ENCODE peak calls at places on chromosomes 5 and 9, in four cellular contexts. J is KBM-7, B is hepatocyte, U is MG63. T is an unnamed sample.

GRCh38 chr5:138738399-138738798 is 14.8 kb upstream of the CTNNA1 start:
- DNase-seq in B (no peak), J (no peak), U (no peak), T (no peak)

GRCh38 chr5:59786271-59786805 is 107.2 kb downstream of the PDE4D start:
- DNase-seq in B (peak; percentile 53), J (no peak), U (peak; percentile 51), T (no peak)

GRCh38 chr9:6272229-6272597 is 56.0 kb upstream of the TPD52L3 start:
- DNase-seq in J (no peak), U (peak; percentile 38), B (peak; percentile 49), T (no peak)

GRCh38 chr9:36486454-36486932 is 86.2 kb upstream of the MELK start:
- DNase-seq in U (peak; percentile 54), B (peak; percentile 39), J (no peak), T (peak; percentile 24)

GRCh38 chr5:6634327-6634713 is 1.1 kb downstream of the SRD5A1 start:
- DNase-seq in B (no peak), J (peak; percentile 65), U (no peak), T (peak; percentile 31)

GRCh38 chr5:153623906-153624765 is 133.7 kb downstream of the GRIA1 start:
- DNase-seq in B (no peak), U (no peak), J (no peak), T (no peak)

GRCh38 chr5:15948225-15948624 is 231.4 kb downstream of the MARCHF11 start:
- DNase-seq in J (no peak), U (no peak), B (no peak), T (no peak)

GRCh38 chr9:25845867-25846266 is 167.6 kb upstream of the TUSC1 start:
- DNase-seq in B (no peak), U (no peak), J (no peak), T (no peak)

GRCh38 chr9:110911659-110912473 is 126.4 kb downstream of the LPAR1 start:
- DNase-seq in J (no peak), B (no peak), U (no peak), T (no peak)

GRCh38 chr5:153153086-153153485 is 337.4 kb upstream of the GRIA1 start:
- DNase-seq in B (no peak), U (no peak), J (no peak), T (no peak)

GRCh38 chr5:66498791-66499207 is 97.4 kb upstream of the MAST4 start:
- DNase-seq in U (peak; percentile 23), B (peak; percentile 12), J (no peak), T (peak; percentile 49)

GRCh38 chr5:24693609-24694008 is 48.8 kb upstream of the CDH10 start:
- DNase-seq in J (no peak), U (no peak), B (no peak), T (no peak)

GRCh38 chr5:103262422-103262871 is 3.9 kb downstream of the MACIR start:
- DNase-seq in J (no peak), U (peak; percentile 20), B (peak; percentile 11), T (no peak)

GRCh38 chr9:134814598-134815215 is 65.9 kb upstream of the FCN2 start:
- DNase-seq in B (peak; percentile 46), U (no peak), J (no peak), T (no peak)

GRCh38 chr5:56012281-56012963 is 17.7 kb upstream of the IL6ST start:
- DNase-seq in J (peak; percentile 36), U (peak; percentile 63), B (no peak), T (peak; percentile 92)

GRCh38 chr5:113514263-113514590 is 733 bp downstream of the YTHDC2 start:
- DNase-seq in B (no peak), U (no peak), J (peak; percentile 17), T (peak; percentile 29)

GRCh38 chr5:180315762-180316212 is 23.9 kb upstream of the MAPK9 start:
- DNase-seq in U (peak; percentile 64), B (peak; percentile 58), J (peak; percentile 54), T (peak; percentile 63)

GRCh38 chr9:27572918-27573698 is at the start of gene C9orf72:
- DNase-seq in B (peak; percentile 92), J (peak; percentile 60), U (peak; percentile 49), T (peak; percentile 79)

GRCh38 chr5:174837919-174838902 is 113.8 kb downstream of the MSX2 start:
- DNase-seq in U (peak; percentile 55), B (peak; percentile 29), J (peak; percentile 16), T (no peak)

GRCh38 chr5:96427823-96428222 is 5.2 kb downstream of the PCSK1 start:
- DNase-seq in U (no peak), J (no peak), B (peak; percentile 15), T (no peak)

GRCh38 chr9:120327322-120327721 is 252.6 kb downstream of the CDK5RAP2 start:
- DNase-seq in J (no peak), U (no peak), B (no peak), T (no peak)

GRCh38 chr9:86549434-86549833 is 195.2 kb upstream of the TUT7 start:
- DNase-seq in B (no peak), J (no peak), U (peak; percentile 61), T (no peak)